ENCODE peak calls at places on chromosome 2, in four cellular contexts. J is WTC11, L is HepG2, R is K562. A is an unnamed sample.

GRCh38 chr2:200021449-200022114 is 66.2 kb downstream of the MAIP1 start:
- DNase-seq in J (no peak), L (no peak), R (no peak), A (no peak)

GRCh38 chr2:134278546-134278945 is 24.7 kb downstream of the MGAT5 start:
- DNase-seq in J (no peak), L (no peak), R (no peak), A (no peak)

GRCh38 chr2:113148606-113149552 is 21.5 kb downstream of the IL1RN start:
- DNase-seq in J (no peak), L (no peak), R (no peak), A (no peak)

GRCh38 chr2:3079466-3079865 is 298.2 kb downstream of the EIPR1 start:
- DNase-seq in J (no peak), L (no peak), R (no peak), A (no peak)

GRCh38 chr2:219864154-219864553 is 236.7 kb downstream of the SLC4A3 start:
- DNase-seq in J (no peak), L (no peak), R (no peak), A (no peak)

GRCh38 chr2:234136461-234136860 is 86.0 kb downstream of the SPP2 start:
- DNase-seq in J (no peak), L (no peak), R (no peak), A (peak)

GRCh38 chr2:181262782-181263181 is 194.4 kb upstream of the ITGA4 start:
- DNase-seq in J (no peak), L (no peak), R (no peak), A (no peak)

GRCh38 chr2:172462393-172463381 is 35.3 kb downstream of the ITGA6 start:
- DNase-seq in J (no peak), L (no peak), R (no peak), A (no peak)

GRCh38 chr2:216404010-216404618 is 8.2 kb upstream of the SMARCAL1 start:
- DNase-seq in J (peak), L (peak), R (peak), A (peak)

GRCh38 chr2:6986251-6986893 is 69.2 kb downstream of the RNF144A start:
- DNase-seq in J (no peak), L (no peak), R (no peak), A (no peak)

DNA sequence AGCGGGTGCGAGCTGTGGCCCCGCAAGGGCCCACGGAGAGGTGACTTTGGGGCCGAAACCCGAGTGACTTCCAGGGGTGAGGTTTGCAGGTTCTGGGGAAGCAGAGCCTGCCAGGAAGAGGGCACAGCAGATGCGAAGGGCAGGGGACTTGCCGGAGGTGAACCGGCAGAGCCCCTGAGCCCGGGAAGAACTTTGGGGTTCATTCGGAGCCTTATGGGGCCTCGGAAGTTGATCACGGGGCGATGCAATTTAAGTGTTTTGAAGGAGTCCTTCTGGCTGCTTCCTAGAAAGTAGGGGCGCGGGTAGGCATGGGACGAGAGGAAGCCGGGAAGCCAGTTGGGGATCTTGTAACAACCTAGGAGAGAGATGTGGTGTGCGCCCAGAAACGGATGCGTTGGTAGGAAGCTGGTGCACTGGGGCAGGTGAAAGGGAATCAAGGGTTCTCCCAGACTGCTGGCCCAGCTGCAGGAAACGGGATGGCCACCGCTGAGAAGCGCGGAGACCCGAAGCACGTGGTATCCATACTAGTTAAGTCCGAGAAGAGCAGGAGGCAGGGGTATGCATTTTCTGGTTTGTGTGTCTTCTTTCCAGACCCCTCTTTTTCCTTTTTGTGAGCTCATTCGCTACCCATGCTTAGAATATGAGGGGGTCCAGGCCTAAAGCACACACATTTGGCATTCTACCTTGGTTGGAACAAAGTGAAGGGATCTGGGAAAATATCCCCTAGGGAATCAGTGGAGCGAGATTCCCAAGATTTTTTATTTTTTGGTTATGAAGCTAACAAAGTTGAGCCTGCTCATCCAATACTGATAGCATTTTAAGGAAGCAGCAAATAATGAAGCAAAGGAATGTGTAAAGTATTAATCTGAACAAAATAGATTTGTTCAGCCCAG is 755 bp downstream of the SCLY start:
- DNase-seq in J (peak), L (peak), R (peak), A (peak)
- TF ChIP-seq NR3C1 in J (no peak), L (no peak), R (no peak), A (no peak)

DNA sequence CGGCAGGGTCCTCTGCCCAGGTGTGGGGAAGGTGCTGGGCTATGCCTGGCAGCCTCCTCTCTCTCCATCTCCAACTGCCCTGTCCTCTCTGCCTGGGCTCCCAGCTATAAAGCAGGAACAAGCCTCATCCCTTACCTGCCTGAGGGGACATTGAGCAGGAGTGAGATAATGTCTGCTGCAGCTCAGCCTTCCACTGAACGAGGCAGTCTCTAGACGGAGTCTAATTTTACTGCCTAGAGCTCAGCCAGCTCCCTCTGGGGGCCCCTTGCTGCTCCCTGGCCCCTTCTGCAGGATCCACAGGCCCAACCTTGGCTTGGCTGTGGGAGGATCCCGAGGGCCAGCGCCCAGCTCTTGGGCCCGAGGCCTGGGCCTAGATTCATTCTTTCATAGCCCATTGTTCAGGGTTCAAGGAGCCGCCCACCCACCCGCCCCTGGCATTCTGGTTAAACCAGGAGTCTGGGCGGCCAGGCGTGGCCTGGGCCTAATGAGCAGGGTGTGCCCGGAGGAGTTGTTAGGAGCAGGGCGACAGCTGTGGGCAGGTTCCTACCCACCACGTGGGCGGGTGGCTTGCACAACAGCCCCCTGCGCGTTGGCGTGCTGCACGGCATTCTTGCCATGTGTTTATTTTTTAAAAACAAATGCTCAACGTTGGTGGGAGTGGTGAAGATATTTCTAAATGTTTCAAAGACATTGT is 44.6 kb downstream of the FOSL2 start:
- DNase-seq in J (no peak), L (no peak), R (no peak), A (no peak)
- TF ChIP-seq NR3C1 in J (no peak), L (no peak), R (no peak), A (no peak)

DNA sequence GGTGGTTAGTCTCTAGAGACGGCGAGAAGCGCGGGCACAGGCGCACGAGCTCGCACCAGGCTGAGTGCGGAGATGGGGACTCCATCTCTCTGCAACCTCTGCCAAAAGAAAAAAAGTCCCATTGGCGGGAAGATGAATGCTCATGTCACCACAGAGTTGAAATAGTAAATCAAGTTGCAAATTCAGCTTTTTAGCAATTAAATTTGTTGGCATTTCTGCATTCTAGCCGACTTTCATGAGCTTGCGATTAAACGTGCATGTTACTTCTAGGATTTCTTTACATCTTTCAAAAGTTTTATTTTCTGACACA is 584 bp downstream of the CHAC2 start:
- DNase-seq in J (peak), L (no peak), R (no peak), A (no peak)
- TF ChIP-seq NR3C1 in J (no peak), L (no peak), R (no peak), A (no peak)

GRCh38 chr2:10448208-10448645 is at the start of gene ODC1:
- DNase-seq in J (peak), L (peak), R (peak), A (peak)
- TF ChIP-seq NR3C1 in J (no peak), L (no peak), R (no peak), A (no peak)

DNA sequence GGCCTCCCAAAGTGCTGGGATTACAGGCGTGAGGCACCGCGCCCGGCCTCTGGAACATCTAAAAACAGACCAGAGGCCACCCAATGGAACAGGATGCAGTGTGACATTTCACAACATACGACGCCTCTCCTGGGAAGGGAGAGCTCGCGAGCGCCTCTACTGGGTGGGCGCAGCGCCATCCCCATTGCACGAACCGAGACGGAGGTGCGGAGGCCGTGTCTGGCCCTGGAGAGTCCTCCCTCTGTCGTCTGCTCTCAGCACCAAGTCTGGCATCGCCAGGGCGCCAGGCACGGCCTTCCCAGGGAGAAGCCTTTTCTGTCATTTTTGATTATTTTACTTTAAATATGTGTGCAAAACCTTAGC is 9.4 kb upstream of the GBX2 start:
- DNase-seq in J (peak), L (peak), R (peak), A (peak)
- TF ChIP-seq NR3C1 in J (no peak), L (no peak), R (no peak), A (no peak)

DNA sequence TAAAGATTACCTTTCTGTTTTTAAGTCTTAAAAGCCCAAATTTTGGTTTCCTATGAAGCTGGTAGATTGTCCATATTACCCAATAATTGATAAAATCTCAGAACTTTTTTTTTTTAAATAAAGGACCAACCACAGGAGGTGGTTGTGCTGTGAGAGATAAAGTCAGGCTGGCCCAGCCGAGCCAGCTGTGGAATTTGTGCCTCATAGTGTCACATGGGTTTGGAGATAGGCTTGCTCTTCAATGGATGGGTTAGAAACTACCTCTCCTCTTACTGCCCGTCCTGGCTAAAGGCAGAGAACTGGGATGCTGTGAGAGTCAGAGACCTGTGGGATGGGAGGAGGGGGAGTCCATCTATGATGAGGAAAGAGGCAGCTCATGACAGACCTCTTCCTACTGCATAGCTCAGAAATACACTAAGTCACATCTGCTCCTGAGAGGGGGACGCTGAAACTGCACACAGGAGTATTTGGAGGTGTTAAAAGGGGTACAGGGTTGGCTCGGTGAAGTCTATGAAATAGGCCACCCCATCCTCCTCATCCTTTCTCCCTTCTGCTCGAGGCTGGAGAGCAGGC is 99.7 kb upstream of the MGAT4A start:
- DNase-seq in J (no peak), L (no peak), R (no peak), A (no peak)
- TF ChIP-seq NR3C1 in J (no peak), L (no peak), R (no peak), A (no peak)

DNA sequence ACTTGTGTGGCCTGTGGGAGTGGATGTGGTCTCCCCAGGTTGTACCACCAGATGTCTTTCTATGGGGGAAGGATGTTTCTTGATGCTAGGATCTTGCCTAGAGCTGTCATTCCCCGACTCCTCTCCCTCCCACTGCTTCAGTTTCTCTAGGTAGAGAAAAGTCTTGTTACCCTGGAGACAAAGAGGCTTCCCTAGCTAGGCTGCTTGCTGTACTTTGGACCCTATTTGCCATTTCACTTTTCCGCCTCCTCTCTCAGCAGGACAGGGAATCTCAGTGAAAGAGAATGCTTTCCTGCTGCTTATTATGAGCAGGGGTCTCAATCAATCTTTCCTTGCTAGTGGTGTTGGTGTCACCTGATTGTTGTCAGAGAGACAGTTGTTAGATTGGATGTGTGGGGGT is 818.9 kb upstream of the GYPC start:
- DNase-seq in J (no peak), L (no peak), R (no peak), A (no peak)
- TF ChIP-seq NR3C1 in J (no peak), L (no peak), R (no peak), A (no peak)

A was measured in A549.